ENCODE peak calls at places on chromosomes 3 and 15, in ten cellular contexts. Y is mammary epithelial cell, R is Panc1, U is lower lobe of right lung, K is colonic mucosa, B is ovary, W is tibial nerve, T is gastrocnemius medialis, C is transverse colon, V is lung. X is an unnamed sample. For H3K4me1, the result is how much of the 10 kb centered on the place peaks cover.

GRCh38 chr3:135374571-135374970 is 579.5 kb downstream of the EPHB1 start:
- DNase-seq in Y (no peak), R (no peak), U (no peak), K (no peak), B (no peak), W (no peak), T (no peak), C (no peak), V (no peak), X (no peak)

GRCh38 chr3:11391172-11391879 is 119.1 kb downstream of the ATG7 start:
- DNase-seq in Y (no peak), R (no peak), U (no peak), K (peak), B (no peak), W (no peak), T (no peak), C (peak), V (no peak), X (no peak)

GRCh38 chr3:173153631-173154030 is 12.6 kb upstream of the SPATA16 start:
- DNase-seq in Y (no peak), R (no peak), U (no peak), K (no peak), B (no peak), W (no peak), T (no peak), C (no peak), V (no peak), X (no peak)

GRCh38 chr15:56349554-56349953 is 15.7 kb upstream of the TEX9 start:
- DNase-seq in Y (no peak), R (no peak), U (no peak), K (no peak), B (no peak), W (no peak), T (no peak), C (no peak), V (no peak), X (no peak)

GRCh38 chr3:59930170-59930569 is 880.3 kb upstream of the CFAP20DC start:
- DNase-seq in Y (no peak), R (no peak), U (no peak), K (no peak), B (no peak), W (no peak), T (no peak), C (no peak), V (no peak), X (no peak)

GRCh38 chr3:123405021-123405420 is 43.9 kb downstream of the ADCY5 start:
- DNase-seq in Y (no peak), R (no peak), U (no peak), K (no peak), B (no peak), W (no peak), T (no peak), C (no peak), V (no peak), X (no peak)

GRCh38 chr3:183895296-183895695 is 10.6 kb upstream of the PARL start:
- DNase-seq in Y (peak), R (peak), U (no peak), K (no peak), B (no peak), W (peak), T (no peak), C (peak), V (no peak), X (no peak)

GRCh38 chr3:3531476-3531875 is 267.8 kb upstream of the LRRN1 start:
- DNase-seq in Y (no peak), R (no peak), U (no peak), K (no peak), B (no peak), W (no peak), T (no peak), C (no peak), V (no peak), X (no peak)

GRCh38 chr3:153734777-153735551 is 386.2 kb upstream of the ARHGEF26 start:
- DNase-seq in Y (peak), R (no peak), U (no peak), K (peak), B (no peak), W (no peak), T (no peak), C (no peak), V (no peak), X (no peak)

GRCh38 chr15:88450125-88450798 is 16.9 kb downstream of the MRPL46 start:
- DNase-seq in Y (peak), R (peak), U (no peak), K (peak), B (no peak), W (peak), T (no peak), C (peak), V (peak), X (no peak)

GRCh38 chr15:89993344-89993743 is 7.8 kb upstream of the ZNF710 start:
- DNase-seq in Y (no peak), R (no peak), U (no peak), K (no peak), B (no peak), W (no peak), T (no peak), C (no peak), V (no peak), X (no peak)

GRCh38 chr3:131794766-131795381 is 239.9 kb downstream of the CPNE4 start:
- DNase-seq in Y (peak), R (peak), U (no peak), K (peak), B (no peak), W (peak), T (no peak), C (no peak), V (peak), X (no peak)

GRCh38 chr3:181761906-181762305 is 50.2 kb downstream of the SOX2 start:
- DNase-seq in Y (no peak), R (no peak), U (no peak), K (no peak), B (no peak), W (no peak), T (no peak), C (no peak), V (no peak), X (no peak)

GRCh38 chr3:58170376-58170775 is 40.4 kb downstream of the DNASE1L3 start:
- DNase-seq in Y (no peak), R (no peak), U (no peak), K (no peak), B (no peak), W (no peak), T (no peak), C (no peak), V (no peak), X (no peak)

GRCh38 chr3:58164916-58165821 is 45.6 kb downstream of the DNASE1L3 start:
- DNase-seq in Y (no peak), R (no peak), U (no peak), K (no peak), B (peak), W (no peak), T (no peak), C (no peak), V (no peak), X (no peak)

GRCh38 chr3:58169371-58169770 is 41.4 kb downstream of the DNASE1L3 start:
- DNase-seq in Y (no peak), R (no peak), U (no peak), K (no peak), B (no peak), W (no peak), T (no peak), C (no peak), V (no peak), X (no peak)

GRCh38 chr3:58168498-58168897 is 42.3 kb downstream of the DNASE1L3 start:
- DNase-seq in Y (no peak), R (no peak), U (no peak), K (no peak), B (no peak), W (no peak), T (no peak), C (no peak), V (no peak), X (no peak)

GRCh38 chr3:58167431-58168351 is 43.1 kb downstream of the DNASE1L3 start:
- DNase-seq in Y (no peak), R (no peak), U (peak), K (peak), B (peak), W (peak), T (no peak), C (peak), V (peak), X (no peak)
- TF ChIP-seq CTCF in Y (peak), R (peak), U (peak), K (peak), B (peak), W (peak), T (peak), C (peak), V (peak), X (peak)

GRCh38 chr15:101499863-101500713 is 10.6 kb upstream of the PCSK6 start:
- DNase-seq in Y (no peak), R (no peak), U (no peak), K (no peak), B (no peak), W (no peak), T (peak), C (peak), V (no peak), X (no peak)

GRCh38 chr15:101502572-101503295 is 13.2 kb upstream of the PCSK6 start:
- DNase-seq in Y (no peak), R (no peak), U (no peak), K (no peak), B (no peak), W (no peak), T (no peak), C (no peak), V (peak), X (no peak)

GRCh38 chr15:101501703-101502373 is 12.3 kb upstream of the PCSK6 start:
- DNase-seq in Y (no peak), R (no peak), U (peak), K (no peak), B (peak), W (no peak), T (no peak), C (no peak), V (peak), X (peak)

GRCh38 chr15:101498731-101499480 is 9.4 kb upstream of the PCSK6 start:
- DNase-seq in Y (no peak), R (no peak), U (no peak), K (no peak), B (no peak), W (no peak), T (no peak), C (no peak), V (no peak), X (peak)

DNA sequence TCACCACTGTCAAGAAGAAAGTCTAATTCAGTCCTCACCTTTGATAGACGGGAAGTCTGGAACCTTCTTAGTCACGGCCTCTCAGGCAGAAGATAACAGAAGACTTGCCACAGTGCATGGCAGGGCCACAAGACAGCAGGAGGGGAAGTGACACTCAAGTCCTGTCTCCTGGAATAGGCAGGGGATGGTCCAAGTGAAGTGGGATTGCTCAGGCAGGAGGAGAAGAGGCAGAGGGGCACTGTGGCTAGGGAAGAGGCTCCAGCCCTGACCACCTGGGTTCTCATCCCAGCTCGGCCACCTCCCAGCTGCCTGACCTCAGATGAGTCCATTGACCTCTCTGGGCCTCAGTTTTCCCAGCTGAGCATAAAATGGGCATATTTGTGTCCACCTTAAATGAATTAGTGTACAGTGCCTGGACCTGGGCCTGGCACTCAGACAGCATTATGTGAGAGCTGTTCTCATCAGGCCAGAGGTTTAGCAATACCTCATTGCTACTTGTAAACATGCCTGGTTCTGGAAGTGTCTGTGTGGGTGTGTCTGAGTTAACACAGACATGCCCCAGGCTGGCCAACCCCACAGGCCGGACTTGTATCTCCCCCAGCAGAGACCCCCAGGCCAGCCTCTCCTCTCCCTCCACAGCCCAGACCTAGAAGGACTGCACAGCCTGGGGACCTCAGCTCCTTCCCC is 11.5 kb upstream of the PCSK6 start:
- DNase-seq in Y (no peak), R (no peak), U (no peak), K (no peak), B (no peak), W (no peak), T (peak), C (no peak), V (peak), X (peak)
- H3K4me3 ChIP-seq in Y (no peak), R (no peak), U (no peak), K (no peak), B (no peak), W (no peak), T (no peak), C (no peak), V (no peak), X (no peak)

GRCh38 chr3:197595470-197596185 is 39.9 kb upstream of the BDH1 start:
- DNase-seq in Y (no peak), R (no peak), U (no peak), K (no peak), B (no peak), W (no peak), T (no peak), C (no peak), V (no peak), X (peak)

GRCh38 chr3:197599089-197599765 is 43.5 kb upstream of the BDH1 start:
- DNase-seq in Y (peak), R (peak), U (peak), K (peak), B (peak), W (peak), T (peak), C (peak), V (peak), X (peak)

GRCh38 chr3:197597335-197597734 is 41.6 kb upstream of the BDH1 start:
- DNase-seq in Y (no peak), R (no peak), U (no peak), K (peak), B (no peak), W (no peak), T (no peak), C (no peak), V (no peak), X (peak)

GRCh38 chr3:197600796-197601565 is 45.2 kb upstream of the BDH1 start:
- DNase-seq in Y (no peak), R (no peak), U (no peak), K (no peak), B (no peak), W (peak), T (no peak), C (no peak), V (no peak), X (peak)

DNA sequence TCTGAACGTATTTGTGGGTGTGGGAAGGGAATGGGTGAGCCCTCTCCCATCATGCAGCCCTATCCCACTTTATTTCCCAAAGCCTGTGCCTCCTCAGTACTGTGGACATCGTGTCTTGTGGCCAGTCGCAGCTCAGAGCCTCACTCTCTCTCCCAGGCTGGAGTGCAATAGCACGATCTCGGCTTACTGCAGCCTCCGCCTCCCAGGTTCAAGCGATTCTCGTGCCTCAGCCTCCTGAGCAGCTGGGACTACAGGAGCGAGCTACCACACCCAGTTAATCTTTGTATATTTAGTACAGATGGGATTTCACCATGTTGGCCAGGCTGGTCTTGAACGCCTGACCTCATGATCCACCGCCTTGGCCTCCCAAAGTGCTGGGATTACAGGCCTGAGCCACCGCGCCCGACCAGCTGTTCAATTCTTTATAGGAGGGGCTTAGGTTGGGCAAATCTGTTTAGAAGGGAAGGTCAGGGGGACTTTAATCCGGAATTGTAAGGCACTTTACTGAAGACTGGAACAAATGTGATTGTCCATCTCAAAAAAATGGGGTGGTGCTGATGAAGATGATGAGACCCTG is 42.7 kb upstream of the BDH1 start:
- DNase-seq in Y (no peak), R (no peak), U (no peak), K (no peak), B (no peak), W (no peak), T (no peak), C (no peak), V (no peak), X (no peak)
- H3K4me1 ChIP-seq in Y (under half), R (under half), U (under half), K (under half), B (under half), W (under half), T (under half), C (under half), V (under half), X (under half)

GRCh38 chr3:7964899-7965298 is 536.7 kb upstream of the LMCD1 start:
- DNase-seq in Y (no peak), R (no peak), U (no peak), K (no peak), B (no peak), W (no peak), T (no peak), C (no peak), V (no peak), X (no peak)
- TF ChIP-seq CTCF in Y (no peak), R (no peak), U (no peak), K (no peak), B (no peak), W (no peak), T (no peak), C (no peak), V (no peak), X (no peak)

GRCh38 chr15:40472171-40472727 is 1.5 kb downstream of the CHST14 start:
- DNase-seq in Y (no peak), R (no peak), U (no peak), K (no peak), B (no peak), W (no peak), T (no peak), C (no peak), V (no peak), X (no peak)
- H3K4me3 ChIP-seq in Y (no peak), R (peak), U (peak), K (peak), B (peak), W (peak), T (peak), C (no peak), V (no peak), X (peak)

GRCh38 chr3:128307781-128308469 is 154.6 kb downstream of the EEFSEC start:
- DNase-seq in Y (no peak), R (no peak), U (no peak), K (peak), B (no peak), W (no peak), T (no peak), C (no peak), V (no peak), X (peak)
- H3K4me1 ChIP-seq in Y (under half), R (under half), U (under half), K (under half), B (under half), W (under half), T (under half), C (under half), V (under half), X (under half)

X was measured in right atrium auricular region.